ENCODE peak calls at places on chromosomes 3 and 15, in ten cellular contexts. One of them, this sample, is unnamed.

GRCh38 chr15:64807051-64807749 is 18.2 kb downstream of the PIF1 start:
- DNase-seq in stomach: no peak
- DNase-seq in cardiac muscle cell: no peak
- DNase-seq in AG08395: no peak
- DNase-seq in fibroblast of pulmonary artery: no peak
- DNase-seq in GM18507: no peak
- DNase-seq in CD4-positive, CD25-positive, alpha-beta regulatory T cell: no peak
- DNase-seq in MCF 10A: no peak
- DNase-seq in WERI-Rb-1: no peak
- DNase-seq in MG63: no peak
- DNase-seq in this sample: no peak

GRCh38 chr15:92829875-92830274 is 70.2 kb upstream of the CHD2 start:
- DNase-seq in cardiac muscle cell: no peak
- DNase-seq in MG63: no peak
- DNase-seq in MCF 10A: no peak
- DNase-seq in stomach: no peak
- DNase-seq in CD4-positive, CD25-positive, alpha-beta regulatory T cell: no peak
- DNase-seq in WERI-Rb-1: no peak
- DNase-seq in fibroblast of pulmonary artery: no peak
- DNase-seq in AG08395: no peak
- DNase-seq in GM18507: no peak
- DNase-seq in this sample: no peak

GRCh38 chr15:75368689-75369239 is 357 bp upstream of the MAN2C1 start:
- DNase-seq in cardiac muscle cell: no peak
- DNase-seq in stomach: no peak
- DNase-seq in MCF 10A: no peak
- DNase-seq in CD4-positive, CD25-positive, alpha-beta regulatory T cell: peak
- DNase-seq in fibroblast of pulmonary artery: no peak
- DNase-seq in WERI-Rb-1: no peak
- DNase-seq in GM18507: no peak
- DNase-seq in MG63: no peak
- DNase-seq in AG08395: no peak
- DNase-seq in this sample: no peak

GRCh38 chr3:147915057-147915456 is 505.9 kb downstream of the ZIC1 start:
- DNase-seq in MCF 10A: no peak
- DNase-seq in cardiac muscle cell: peak
- DNase-seq in CD4-positive, CD25-positive, alpha-beta regulatory T cell: no peak
- DNase-seq in MG63: peak
- DNase-seq in AG08395: peak
- DNase-seq in stomach: no peak
- DNase-seq in GM18507: no peak
- DNase-seq in fibroblast of pulmonary artery: no peak
- DNase-seq in WERI-Rb-1: no peak
- DNase-seq in this sample: no peak

GRCh38 chr15:92817339-92817886 is 82.7 kb upstream of the CHD2 start:
- DNase-seq in stomach: no peak
- DNase-seq in MCF 10A: no peak
- DNase-seq in cardiac muscle cell: no peak
- DNase-seq in MG63: no peak
- DNase-seq in CD4-positive, CD25-positive, alpha-beta regulatory T cell: no peak
- DNase-seq in GM18507: no peak
- DNase-seq in WERI-Rb-1: no peak
- DNase-seq in fibroblast of pulmonary artery: no peak
- DNase-seq in AG08395: no peak
- DNase-seq in this sample: peak

GRCh38 chr3:31918179-31919165 is 62.6 kb downstream of the OSBPL10 start:
- DNase-seq in cardiac muscle cell: peak
- DNase-seq in stomach: no peak
- DNase-seq in GM18507: peak
- DNase-seq in AG08395: no peak
- DNase-seq in CD4-positive, CD25-positive, alpha-beta regulatory T cell: peak
- DNase-seq in WERI-Rb-1: no peak
- DNase-seq in MG63: no peak
- DNase-seq in MCF 10A: no peak
- DNase-seq in fibroblast of pulmonary artery: peak
- DNase-seq in this sample: peak

GRCh38 chr3:125143982-125144652 is 68.4 kb downstream of the SLC12A8 start:
- DNase-seq in cardiac muscle cell: peak
- DNase-seq in fibroblast of pulmonary artery: peak
- DNase-seq in stomach: no peak
- DNase-seq in GM18507: no peak
- DNase-seq in AG08395: peak
- DNase-seq in WERI-Rb-1: no peak
- DNase-seq in MCF 10A: no peak
- DNase-seq in MG63: peak
- DNase-seq in CD4-positive, CD25-positive, alpha-beta regulatory T cell: no peak
- DNase-seq in this sample: no peak

GRCh38 chr15:74326759-74327158 is 40.7 kb downstream of the CYP11A1 start:
- DNase-seq in MCF 10A: no peak
- DNase-seq in cardiac muscle cell: no peak
- DNase-seq in stomach: no peak
- DNase-seq in CD4-positive, CD25-positive, alpha-beta regulatory T cell: no peak
- DNase-seq in GM18507: no peak
- DNase-seq in MG63: no peak
- DNase-seq in WERI-Rb-1: peak
- DNase-seq in fibroblast of pulmonary artery: peak
- DNase-seq in AG08395: no peak
- DNase-seq in this sample: no peak

GRCh38 chr3:188602111-188602510 is 448.2 kb downstream of the LPP start:
- DNase-seq in CD4-positive, CD25-positive, alpha-beta regulatory T cell: no peak
- DNase-seq in stomach: no peak
- DNase-seq in GM18507: no peak
- DNase-seq in cardiac muscle cell: no peak
- DNase-seq in MG63: no peak
- DNase-seq in WERI-Rb-1: no peak
- DNase-seq in fibroblast of pulmonary artery: no peak
- DNase-seq in AG08395: no peak
- DNase-seq in MCF 10A: no peak
- DNase-seq in this sample: no peak

GRCh38 chr3:148931574-148931973 is 59.8 kb upstream of the GYG1 start:
- DNase-seq in stomach: no peak
- DNase-seq in GM18507: no peak
- DNase-seq in cardiac muscle cell: no peak
- DNase-seq in MG63: no peak
- DNase-seq in CD4-positive, CD25-positive, alpha-beta regulatory T cell: no peak
- DNase-seq in MCF 10A: no peak
- DNase-seq in AG08395: no peak
- DNase-seq in fibroblast of pulmonary artery: no peak
- DNase-seq in WERI-Rb-1: no peak
- DNase-seq in this sample: no peak

GRCh38 chr15:101250931-101251829 is 668 bp downstream of the CHSY1 start:
- DNase-seq in cardiac muscle cell: peak
- DNase-seq in MCF 10A: peak
- DNase-seq in WERI-Rb-1: peak
- DNase-seq in MG63: peak
- DNase-seq in stomach: peak
- DNase-seq in fibroblast of pulmonary artery: no peak
- DNase-seq in AG08395: peak
- DNase-seq in GM18507: no peak
- DNase-seq in CD4-positive, CD25-positive, alpha-beta regulatory T cell: peak
- DNase-seq in this sample: peak

GRCh38 chr3:132596816-132597433 is at the start of gene ACKR4:
- DNase-seq in CD4-positive, CD25-positive, alpha-beta regulatory T cell: no peak
- DNase-seq in MG63: no peak
- DNase-seq in cardiac muscle cell: peak
- DNase-seq in stomach: no peak
- DNase-seq in MCF 10A: no peak
- DNase-seq in GM18507: no peak
- DNase-seq in AG08395: no peak
- DNase-seq in WERI-Rb-1: no peak
- DNase-seq in fibroblast of pulmonary artery: peak
- DNase-seq in this sample: no peak

GRCh38 chr15:60740787-60741354 is 261.9 kb upstream of the ICE2 start:
- DNase-seq in fibroblast of pulmonary artery: peak
- DNase-seq in MCF 10A: peak
- DNase-seq in CD4-positive, CD25-positive, alpha-beta regulatory T cell: no peak
- DNase-seq in WERI-Rb-1: no peak
- DNase-seq in cardiac muscle cell: peak
- DNase-seq in MG63: no peak
- DNase-seq in stomach: no peak
- DNase-seq in GM18507: no peak
- DNase-seq in AG08395: peak
- DNase-seq in this sample: no peak

GRCh38 chr3:171688593-171688992 is 121.7 kb downstream of the PLD1 start:
- DNase-seq in CD4-positive, CD25-positive, alpha-beta regulatory T cell: no peak
- DNase-seq in AG08395: no peak
- DNase-seq in WERI-Rb-1: no peak
- DNase-seq in cardiac muscle cell: no peak
- DNase-seq in MCF 10A: no peak
- DNase-seq in fibroblast of pulmonary artery: no peak
- DNase-seq in stomach: no peak
- DNase-seq in GM18507: no peak
- DNase-seq in MG63: no peak
- DNase-seq in this sample: no peak

GRCh38 chr15:81400640-81401236 is 26.7 kb upstream of the TMC3 start:
- DNase-seq in AG08395: peak
- DNase-seq in stomach: no peak
- DNase-seq in MG63: no peak
- DNase-seq in GM18507: peak
- DNase-seq in WERI-Rb-1: peak
- DNase-seq in fibroblast of pulmonary artery: peak
- DNase-seq in CD4-positive, CD25-positive, alpha-beta regulatory T cell: peak
- DNase-seq in cardiac muscle cell: peak
- DNase-seq in MCF 10A: peak
- DNase-seq in this sample: peak

GRCh38 chr15:85725019-85725418 is 69.7 kb downstream of the KLHL25 start:
- DNase-seq in fibroblast of pulmonary artery: peak
- DNase-seq in CD4-positive, CD25-positive, alpha-beta regulatory T cell: no peak
- DNase-seq in stomach: no peak
- DNase-seq in MCF 10A: peak
- DNase-seq in GM18507: no peak
- DNase-seq in WERI-Rb-1: no peak
- DNase-seq in MG63: no peak
- DNase-seq in AG08395: peak
- DNase-seq in cardiac muscle cell: peak
- DNase-seq in this sample: no peak

GRCh38 chr15:22968356-22968755 is 11.8 kb downstream of the CYFIP1 start:
- DNase-seq in MCF 10A: peak
- DNase-seq in WERI-Rb-1: no peak
- DNase-seq in cardiac muscle cell: peak
- DNase-seq in stomach: no peak
- DNase-seq in fibroblast of pulmonary artery: peak
- DNase-seq in GM18507: no peak
- DNase-seq in CD4-positive, CD25-positive, alpha-beta regulatory T cell: no peak
- DNase-seq in MG63: peak
- DNase-seq in AG08395: peak
- DNase-seq in this sample: no peak

GRCh38 chr3:60594025-60594424 is 657.2 kb downstream of the FHIT start:
- DNase-seq in fibroblast of pulmonary artery: peak
- DNase-seq in cardiac muscle cell: peak
- DNase-seq in MG63: no peak
- DNase-seq in AG08395: peak
- DNase-seq in CD4-positive, CD25-positive, alpha-beta regulatory T cell: no peak
- DNase-seq in GM18507: no peak
- DNase-seq in WERI-Rb-1: no peak
- DNase-seq in stomach: peak
- DNase-seq in MCF 10A: peak
- DNase-seq in this sample: no peak

GRCh38 chr3:102078864-102079808 is 229.8 kb downstream of the NFKBIZ start:
- DNase-seq in cardiac muscle cell: no peak
- DNase-seq in CD4-positive, CD25-positive, alpha-beta regulatory T cell: peak
- DNase-seq in stomach: peak
- DNase-seq in GM18507: no peak
- DNase-seq in MCF 10A: peak
- DNase-seq in fibroblast of pulmonary artery: no peak
- DNase-seq in AG08395: no peak
- DNase-seq in MG63: no peak
- DNase-seq in WERI-Rb-1: no peak
- DNase-seq in this sample: peak

GRCh38 chr3:185824051-185824466 is 783 bp downstream of the IGF2BP2 start:
- DNase-seq in cardiac muscle cell: peak
- DNase-seq in CD4-positive, CD25-positive, alpha-beta regulatory T cell: no peak
- DNase-seq in MG63: peak
- DNase-seq in MCF 10A: peak
- DNase-seq in fibroblast of pulmonary artery: no peak
- DNase-seq in WERI-Rb-1: peak
- DNase-seq in GM18507: no peak
- DNase-seq in stomach: peak
- DNase-seq in AG08395: no peak
- DNase-seq in this sample: peak

GRCh38 chr3:11306815-11307589 is 34.8 kb downstream of the ATG7 start:
- DNase-seq in GM18507: no peak
- DNase-seq in fibroblast of pulmonary artery: peak
- DNase-seq in CD4-positive, CD25-positive, alpha-beta regulatory T cell: no peak
- DNase-seq in AG08395: no peak
- DNase-seq in WERI-Rb-1: no peak
- DNase-seq in MG63: peak
- DNase-seq in cardiac muscle cell: peak
- DNase-seq in stomach: no peak
- DNase-seq in MCF 10A: no peak
- DNase-seq in this sample: no peak

GRCh38 chr15:69816522-69816921 is 281.2 kb downstream of the TLE3 start:
- DNase-seq in fibroblast of pulmonary artery: no peak
- DNase-seq in CD4-positive, CD25-positive, alpha-beta regulatory T cell: no peak
- DNase-seq in MCF 10A: no peak
- DNase-seq in AG08395: no peak
- DNase-seq in cardiac muscle cell: no peak
- DNase-seq in WERI-Rb-1: no peak
- DNase-seq in stomach: no peak
- DNase-seq in MG63: no peak
- DNase-seq in GM18507: no peak
- DNase-seq in this sample: no peak

GRCh38 chr15:89179966-89180875 is 41.2 kb downstream of the RLBP1 start:
- DNase-seq in WERI-Rb-1: no peak
- DNase-seq in MG63: no peak
- DNase-seq in cardiac muscle cell: peak
- DNase-seq in GM18507: no peak
- DNase-seq in MCF 10A: no peak
- DNase-seq in AG08395: no peak
- DNase-seq in fibroblast of pulmonary artery: peak
- DNase-seq in CD4-positive, CD25-positive, alpha-beta regulatory T cell: no peak
- DNase-seq in stomach: no peak
- DNase-seq in this sample: no peak

GRCh38 chr15:89122532-89123525 is 34.6 kb downstream of the ABHD2 start:
- DNase-seq in CD4-positive, CD25-positive, alpha-beta regulatory T cell: no peak
- DNase-seq in AG08395: peak
- DNase-seq in stomach: no peak
- DNase-seq in WERI-Rb-1: no peak
- DNase-seq in cardiac muscle cell: no peak
- DNase-seq in MG63: no peak
- DNase-seq in GM18507: no peak
- DNase-seq in fibroblast of pulmonary artery: peak
- DNase-seq in MCF 10A: peak
- DNase-seq in this sample: no peak

GRCh38 chr3:170419301-170420087 is 826 bp downstream of the CLDN11 start:
- DNase-seq in AG08395: peak
- DNase-seq in stomach: no peak
- DNase-seq in WERI-Rb-1: no peak
- DNase-seq in cardiac muscle cell: peak
- DNase-seq in MCF 10A: no peak
- DNase-seq in CD4-positive, CD25-positive, alpha-beta regulatory T cell: no peak
- DNase-seq in fibroblast of pulmonary artery: peak
- DNase-seq in MG63: no peak
- DNase-seq in GM18507: no peak
- DNase-seq in this sample: peak

GRCh38 chr3:119602676-119603075 is 5.0 kb downstream of the PLA1A start:
- DNase-seq in MG63: no peak
- DNase-seq in GM18507: no peak
- DNase-seq in MCF 10A: no peak
- DNase-seq in fibroblast of pulmonary artery: no peak
- DNase-seq in stomach: no peak
- DNase-seq in WERI-Rb-1: no peak
- DNase-seq in AG08395: no peak
- DNase-seq in cardiac muscle cell: no peak
- DNase-seq in CD4-positive, CD25-positive, alpha-beta regulatory T cell: no peak
- DNase-seq in this sample: no peak